ENCODE peak calls at places on chromosomes 11 and 22, in four cellular contexts. One of them, this sample, is unnamed. For H3K4me1, the result is how much of the 10 kb centered on the place peaks cover.

GRCh38 chr11:127643659-127644058 is 643.1 kb upstream of the KIRREL3 start:
- DNase-seq in endodermal cell: no peak
- DNase-seq in right lobe of liver: no peak
- DNase-seq in upper lobe of left lung: no peak
- DNase-seq in this sample: no peak

GRCh38 chr11:101226617-101227016 is 97.0 kb upstream of the PGR start:
- DNase-seq in endodermal cell: no peak
- DNase-seq in right lobe of liver: no peak
- DNase-seq in upper lobe of left lung: no peak
- DNase-seq in this sample: no peak

GRCh38 chr11:16737860-16738197 is 618 bp upstream of the C11orf58 start:
- DNase-seq in right lobe of liver: no peak
- DNase-seq in endodermal cell: no peak
- DNase-seq in upper lobe of left lung: no peak
- DNase-seq in this sample: no peak

GRCh38 chr22:48765595-48765994 is 1062.1 kb downstream of the BRD1 start:
- DNase-seq in upper lobe of left lung: no peak
- DNase-seq in right lobe of liver: peak
- DNase-seq in endodermal cell: peak
- DNase-seq in this sample: no peak

GRCh38 chr11:65857500-65858353 is at the start of gene CFL1:
- DNase-seq in upper lobe of left lung: peak
- DNase-seq in right lobe of liver: peak
- DNase-seq in endodermal cell: peak
- DNase-seq in this sample: peak

GRCh38 chr22:41446057-41446501 is 522 bp downstream of the TOB2 start:
- DNase-seq in upper lobe of left lung: no peak
- DNase-seq in endodermal cell: peak
- DNase-seq in right lobe of liver: peak
- DNase-seq in this sample: peak

GRCh38 chr11:12773591-12773990 is 99.4 kb downstream of the TEAD1 start:
- DNase-seq in upper lobe of left lung: no peak
- DNase-seq in right lobe of liver: no peak
- DNase-seq in endodermal cell: no peak
- DNase-seq in this sample: no peak

GRCh38 chr11:27485930-27486773 is 13.6 kb upstream of the LGR4 start:
- DNase-seq in endodermal cell: peak
- DNase-seq in upper lobe of left lung: no peak
- DNase-seq in right lobe of liver: no peak
- DNase-seq in this sample: no peak

GRCh38 chr11:69640995-69641581 is at the start of gene CCND1:
- DNase-seq in right lobe of liver: peak
- DNase-seq in endodermal cell: peak
- DNase-seq in upper lobe of left lung: peak
- DNase-seq in this sample: peak

GRCh38 chr11:69375316-69376154 is 81.6 kb downstream of the MYEOV start:
- DNase-seq in endodermal cell: peak
- DNase-seq in right lobe of liver: peak
- DNase-seq in upper lobe of left lung: peak
- DNase-seq in this sample: peak

GRCh38 chr22:30892731-30893221 is 75.8 kb downstream of the MORC2 start:
- DNase-seq in upper lobe of left lung: no peak
- DNase-seq in endodermal cell: peak
- DNase-seq in right lobe of liver: peak
- DNase-seq in this sample: peak

GRCh38 chr22:41226728-41227655 is 13.7 kb downstream of the CHADL start:
- DNase-seq in endodermal cell: peak
- DNase-seq in upper lobe of left lung: no peak
- DNase-seq in right lobe of liver: no peak
- DNase-seq in this sample: no peak

GRCh38 chr22:46461566-46462180 is 75.7 kb downstream of the CELSR1 start:
- DNase-seq in endodermal cell: no peak
- DNase-seq in right lobe of liver: no peak
- DNase-seq in upper lobe of left lung: peak
- DNase-seq in this sample: no peak

GRCh38 chr11:13291794-13292193 is 14.2 kb downstream of the BMAL1 start:
- DNase-seq in right lobe of liver: no peak
- DNase-seq in upper lobe of left lung: no peak
- DNase-seq in endodermal cell: peak
- DNase-seq in this sample: no peak

GRCh38 chr22:41596776-41597634 is 7.4 kb upstream of the PMM1 start:
- DNase-seq in right lobe of liver: peak
- DNase-seq in endodermal cell: peak
- DNase-seq in upper lobe of left lung: no peak
- DNase-seq in this sample: peak

GRCh38 chr11:129785383-129786111 is 30.1 kb upstream of the TMEM45B start:
- DNase-seq in right lobe of liver: no peak
- DNase-seq in endodermal cell: no peak
- DNase-seq in upper lobe of left lung: no peak
- DNase-seq in this sample: no peak

GRCh38 chr11:76240666-76241065 is 34.4 kb upstream of the WNT11 start:
- DNase-seq in endodermal cell: no peak
- DNase-seq in upper lobe of left lung: no peak
- DNase-seq in right lobe of liver: no peak
- DNase-seq in this sample: peak

GRCh38 chr11:22879615-22880014 is 19.3 kb upstream of the CCDC179 start:
- DNase-seq in upper lobe of left lung: no peak
- DNase-seq in endodermal cell: no peak
- DNase-seq in right lobe of liver: no peak
- DNase-seq in this sample: no peak

GRCh38 chr11:36213050-36213840 is 76.0 kb downstream of the COMMD9 start:
- DNase-seq in endodermal cell: no peak
- DNase-seq in upper lobe of left lung: peak
- DNase-seq in right lobe of liver: no peak
- DNase-seq in this sample: no peak

GRCh38 chr11:13343931-13344717 is 66.5 kb downstream of the BMAL1 start:
- DNase-seq in right lobe of liver: peak
- DNase-seq in endodermal cell: peak
- DNase-seq in upper lobe of left lung: no peak
- DNase-seq in this sample: no peak

GRCh38 chr11:117618956-117619355 is 178.1 kb downstream of the DSCAML1 start:
- DNase-seq in upper lobe of left lung: no peak
- DNase-seq in endodermal cell: peak
- DNase-seq in right lobe of liver: no peak
- DNase-seq in this sample: no peak

GRCh38 chr11:93166194-93166593 is 31.6 kb downstream of the SLC36A4 start:
- DNase-seq in endodermal cell: no peak
- DNase-seq in right lobe of liver: no peak
- DNase-seq in upper lobe of left lung: no peak
- DNase-seq in this sample: no peak

GRCh38 chr11:93155738-93156137 is 42.1 kb downstream of the SLC36A4 start:
- DNase-seq in right lobe of liver: no peak
- DNase-seq in upper lobe of left lung: no peak
- DNase-seq in endodermal cell: no peak
- DNase-seq in this sample: no peak

GRCh38 chr11:93160156-93160555 is 37.6 kb downstream of the SLC36A4 start:
- DNase-seq in endodermal cell: no peak
- DNase-seq in upper lobe of left lung: no peak
- DNase-seq in right lobe of liver: no peak
- DNase-seq in this sample: no peak

DNA sequence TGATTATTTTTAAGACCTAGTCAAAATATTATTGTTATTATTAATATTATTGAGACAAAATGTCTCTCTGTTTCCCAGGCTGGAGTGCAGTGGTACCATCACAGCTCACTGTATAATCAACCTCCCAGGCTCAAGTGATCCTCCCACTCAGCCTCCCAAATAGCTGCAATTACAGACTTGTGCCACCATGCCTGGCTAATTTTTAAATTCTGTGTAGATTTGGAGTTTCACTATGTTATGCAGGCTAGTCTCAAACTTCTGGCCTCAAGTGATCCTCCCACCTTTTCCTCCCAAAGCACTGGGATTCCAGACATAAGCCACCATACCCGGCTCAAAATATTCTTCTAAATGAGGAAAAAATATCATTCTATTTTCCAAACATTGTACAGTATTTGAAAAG is 37.0 kb downstream of the SLC36A4 start:
- DNase-seq in endodermal cell: no peak
- DNase-seq in right lobe of liver: no peak
- DNase-seq in upper lobe of left lung: no peak
- DNase-seq in this sample: no peak
- TF ChIP-seq CTCF in endodermal cell: peak
- TF ChIP-seq CTCF in right lobe of liver: no peak
- TF ChIP-seq CTCF in upper lobe of left lung: no peak
- TF ChIP-seq CTCF in this sample: no peak

GRCh38 chr11:72720806-72721205 is 31.4 kb downstream of the ARAP1 start:
- DNase-seq in endodermal cell: no peak
- DNase-seq in right lobe of liver: no peak
- DNase-seq in upper lobe of left lung: no peak
- DNase-seq in this sample: peak

GRCh38 chr11:72720047-72720446 is 32.2 kb downstream of the ARAP1 start:
- DNase-seq in endodermal cell: no peak
- DNase-seq in right lobe of liver: no peak
- DNase-seq in upper lobe of left lung: no peak
- DNase-seq in this sample: peak

GRCh38 chr11:72718101-72718501 is 34.1 kb downstream of the ARAP1 start:
- DNase-seq in right lobe of liver: no peak
- DNase-seq in upper lobe of left lung: no peak
- DNase-seq in endodermal cell: no peak
- DNase-seq in this sample: peak

GRCh38 chr11:72719144-72719543 is 33.1 kb downstream of the ARAP1 start:
- DNase-seq in endodermal cell: no peak
- DNase-seq in right lobe of liver: no peak
- DNase-seq in upper lobe of left lung: no peak
- DNase-seq in this sample: peak

DNA sequence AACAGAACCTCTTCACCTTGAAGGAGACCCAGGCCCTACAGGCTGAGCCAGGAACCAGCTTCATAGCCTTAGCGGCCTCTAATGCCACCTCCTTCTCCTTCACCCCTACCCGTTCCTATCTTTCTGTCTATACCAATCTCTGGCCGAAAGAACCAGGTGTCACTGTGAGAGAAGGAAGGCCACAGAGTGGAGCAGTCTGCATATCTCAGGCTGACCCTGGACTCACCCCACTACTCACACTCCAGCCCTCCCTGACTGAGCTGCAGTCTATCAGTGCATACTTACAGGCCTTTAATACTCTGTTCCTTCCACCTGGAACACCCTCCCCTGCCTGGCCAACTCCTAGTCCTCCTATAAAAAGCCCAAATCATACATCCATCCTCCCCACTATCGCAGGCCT is 32.7 kb downstream of the ARAP1 start:
- DNase-seq in right lobe of liver: no peak
- DNase-seq in endodermal cell: no peak
- DNase-seq in upper lobe of left lung: no peak
- DNase-seq in this sample: peak
- H3K4me1 ChIP-seq in right lobe of liver: under half
- H3K4me1 ChIP-seq in endodermal cell: under half
- H3K4me1 ChIP-seq in upper lobe of left lung: half or more
- H3K4me1 ChIP-seq in this sample: under half

GRCh38 chr11:133402551-133402950 is 129.8 kb downstream of the OPCML start:
- DNase-seq in upper lobe of left lung: no peak
- DNase-seq in endodermal cell: no peak
- DNase-seq in right lobe of liver: no peak
- DNase-seq in this sample: no peak

GRCh38 chr11:133399855-133400625 is 132.3 kb downstream of the OPCML start:
- DNase-seq in endodermal cell: no peak
- DNase-seq in upper lobe of left lung: no peak
- DNase-seq in right lobe of liver: no peak
- DNase-seq in this sample: no peak

GRCh38 chr11:133408402-133408801 is 123.9 kb downstream of the OPCML start:
- DNase-seq in right lobe of liver: no peak
- DNase-seq in endodermal cell: no peak
- DNase-seq in upper lobe of left lung: no peak
- DNase-seq in this sample: no peak

GRCh38 chr11:133406493-133406892 is 125.8 kb downstream of the OPCML start:
- DNase-seq in upper lobe of left lung: no peak
- DNase-seq in endodermal cell: no peak
- DNase-seq in right lobe of liver: no peak
- DNase-seq in this sample: no peak

DNA sequence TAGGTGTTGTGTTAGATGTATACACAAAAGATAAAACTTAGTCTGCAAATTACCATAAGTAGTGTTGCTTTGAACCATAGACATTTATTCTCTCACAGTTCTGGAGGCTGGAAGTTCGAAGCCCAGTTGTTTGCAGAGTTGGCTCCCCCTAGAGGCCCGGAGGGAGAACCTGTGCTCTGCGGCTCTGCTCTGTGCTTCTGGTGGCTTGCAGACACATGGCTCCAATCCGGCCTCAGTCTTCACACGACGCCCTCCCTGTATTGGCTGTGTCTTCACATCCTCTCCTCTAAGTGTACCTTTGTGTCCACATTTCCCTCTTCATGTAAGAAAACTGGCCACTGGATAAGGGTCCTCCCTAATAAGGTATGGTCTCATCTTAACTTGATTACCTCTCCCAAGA is 128.4 kb downstream of the OPCML start:
- DNase-seq in upper lobe of left lung: no peak
- DNase-seq in right lobe of liver: no peak
- DNase-seq in endodermal cell: peak
- DNase-seq in this sample: no peak
- TF ChIP-seq CTCF in upper lobe of left lung: no peak
- TF ChIP-seq CTCF in right lobe of liver: no peak
- TF ChIP-seq CTCF in endodermal cell: peak
- TF ChIP-seq CTCF in this sample: no peak

GRCh38 chr11:66881927-66882452 is 25.1 kb downstream of the LRFN4 start:
- DNase-seq in right lobe of liver: no peak
- DNase-seq in upper lobe of left lung: no peak
- DNase-seq in endodermal cell: no peak
- DNase-seq in this sample: no peak

GRCh38 chr11:66882540-66882939 is 25.7 kb downstream of the LRFN4 start:
- DNase-seq in endodermal cell: no peak
- DNase-seq in upper lobe of left lung: peak
- DNase-seq in right lobe of liver: peak
- DNase-seq in this sample: no peak

GRCh38 chr11:66884443-66884842 is 27.6 kb downstream of the LRFN4 start:
- DNase-seq in endodermal cell: no peak
- DNase-seq in upper lobe of left lung: no peak
- DNase-seq in right lobe of liver: no peak
- DNase-seq in this sample: no peak

GRCh38 chr11:66881436-66881835 is 24.6 kb downstream of the LRFN4 start:
- DNase-seq in endodermal cell: no peak
- DNase-seq in upper lobe of left lung: peak
- DNase-seq in right lobe of liver: no peak
- DNase-seq in this sample: no peak

GRCh38 chr11:66883021-66883968 is 26.4 kb downstream of the LRFN4 start:
- DNase-seq in right lobe of liver: peak
- DNase-seq in upper lobe of left lung: peak
- DNase-seq in endodermal cell: peak
- DNase-seq in this sample: peak
- H3K4me1 ChIP-seq in right lobe of liver: half or more
- H3K4me1 ChIP-seq in upper lobe of left lung: under half
- H3K4me1 ChIP-seq in endodermal cell: under half
- H3K4me1 ChIP-seq in this sample: under half

This sample was measured in kidney.